ENCODE peak calls at places on chromosomes 5 and 9, in nine cellular contexts. One of them, this sample, is unnamed.

GRCh38 chr5:35233121-35233520 is 2.8 kb upstream of the PRLR start:
- DNase-seq in Peyer's patch: no peak
- DNase-seq in B cell: no peak
- DNase-seq in NCI-H446: no peak
- DNase-seq in left colon: no peak
- DNase-seq in T-helper 9 cell: no peak
- DNase-seq in activated naive CD4-positive, alpha-beta T cell treated with Interleukin-2 at 50 U/mL for 16 hours: no peak
- DNase-seq in left lobe of liver: no peak
- DNase-seq in type B pancreatic cell: no peak
- DNase-seq in this sample: no peak

GRCh38 chr5:160327829-160328228 is 15.5 kb upstream of the CCNJL start:
- DNase-seq in B cell: no peak
- DNase-seq in left colon: no peak
- DNase-seq in NCI-H446: no peak
- DNase-seq in T-helper 9 cell: no peak
- DNase-seq in type B pancreatic cell: no peak
- DNase-seq in activated naive CD4-positive, alpha-beta T cell treated with Interleukin-2 at 50 U/mL for 16 hours: no peak
- DNase-seq in Peyer's patch: no peak
- DNase-seq in left lobe of liver: no peak
- DNase-seq in this sample: no peak

GRCh38 chr5:33297760-33298216 is 143.0 kb upstream of the TARS1 start:
- DNase-seq in Peyer's patch: no peak
- DNase-seq in B cell: no peak
- DNase-seq in T-helper 9 cell: no peak
- DNase-seq in type B pancreatic cell: no peak
- DNase-seq in NCI-H446: no peak
- DNase-seq in activated naive CD4-positive, alpha-beta T cell treated with Interleukin-2 at 50 U/mL for 16 hours: no peak
- DNase-seq in left colon: no peak
- DNase-seq in left lobe of liver: no peak
- DNase-seq in this sample: no peak

GRCh38 chr9:122195875-122196274 is 32.9 kb downstream of the LHX6 start:
- DNase-seq in B cell: no peak
- DNase-seq in NCI-H446: no peak
- DNase-seq in Peyer's patch: no peak
- DNase-seq in activated naive CD4-positive, alpha-beta T cell treated with Interleukin-2 at 50 U/mL for 16 hours: no peak
- DNase-seq in T-helper 9 cell: no peak
- DNase-seq in left colon: no peak
- DNase-seq in left lobe of liver: no peak
- DNase-seq in type B pancreatic cell: no peak
- DNase-seq in this sample: no peak

GRCh38 chr5:129945031-129945430 is 40.8 kb downstream of the CHSY3 start:
- DNase-seq in NCI-H446: no peak
- DNase-seq in T-helper 9 cell: no peak
- DNase-seq in activated naive CD4-positive, alpha-beta T cell treated with Interleukin-2 at 50 U/mL for 16 hours: no peak
- DNase-seq in left lobe of liver: no peak
- DNase-seq in type B pancreatic cell: no peak
- DNase-seq in left colon: no peak
- DNase-seq in B cell: no peak
- DNase-seq in Peyer's patch: no peak
- DNase-seq in this sample: no peak

GRCh38 chr5:115601709-115602584 is at the start of gene TICAM2:
- DNase-seq in B cell: peak
- DNase-seq in NCI-H446: peak
- DNase-seq in left lobe of liver: peak
- DNase-seq in type B pancreatic cell: peak
- DNase-seq in T-helper 9 cell: peak
- DNase-seq in left colon: peak
- DNase-seq in activated naive CD4-positive, alpha-beta T cell treated with Interleukin-2 at 50 U/mL for 16 hours: peak
- DNase-seq in Peyer's patch: peak
- DNase-seq in this sample: peak

GRCh38 chr9:136651859-136652258 is 10.9 kb upstream of the EGFL7 start:
- DNase-seq in activated naive CD4-positive, alpha-beta T cell treated with Interleukin-2 at 50 U/mL for 16 hours: no peak
- DNase-seq in B cell: no peak
- DNase-seq in type B pancreatic cell: no peak
- DNase-seq in T-helper 9 cell: no peak
- DNase-seq in left colon: no peak
- DNase-seq in NCI-H446: no peak
- DNase-seq in left lobe of liver: no peak
- DNase-seq in Peyer's patch: no peak
- DNase-seq in this sample: no peak

GRCh38 chr9:83030391-83031107 is 32.4 kb downstream of the RASEF start:
- DNase-seq in type B pancreatic cell: no peak
- DNase-seq in B cell: no peak
- DNase-seq in activated naive CD4-positive, alpha-beta T cell treated with Interleukin-2 at 50 U/mL for 16 hours: no peak
- DNase-seq in NCI-H446: no peak
- DNase-seq in left colon: no peak
- DNase-seq in left lobe of liver: no peak
- DNase-seq in T-helper 9 cell: no peak
- DNase-seq in Peyer's patch: no peak
- DNase-seq in this sample: no peak

GRCh38 chr9:5838884-5839571 is 6.1 kb upstream of the ERMP1 start:
- DNase-seq in T-helper 9 cell: no peak
- DNase-seq in left lobe of liver: peak
- DNase-seq in left colon: peak
- DNase-seq in activated naive CD4-positive, alpha-beta T cell treated with Interleukin-2 at 50 U/mL for 16 hours: no peak
- DNase-seq in type B pancreatic cell: no peak
- DNase-seq in B cell: no peak
- DNase-seq in Peyer's patch: peak
- DNase-seq in NCI-H446: no peak
- DNase-seq in this sample: no peak

GRCh38 chr9:114880276-114880891 is 50.0 kb downstream of the TNFSF8 start:
- DNase-seq in left lobe of liver: no peak
- DNase-seq in activated naive CD4-positive, alpha-beta T cell treated with Interleukin-2 at 50 U/mL for 16 hours: no peak
- DNase-seq in B cell: no peak
- DNase-seq in NCI-H446: no peak
- DNase-seq in T-helper 9 cell: no peak
- DNase-seq in left colon: no peak
- DNase-seq in Peyer's patch: no peak
- DNase-seq in type B pancreatic cell: no peak
- DNase-seq in this sample: peak

GRCh38 chr9:132056717-132057429 is 22.8 kb downstream of the MED27 start:
- DNase-seq in left colon: no peak
- DNase-seq in NCI-H446: no peak
- DNase-seq in activated naive CD4-positive, alpha-beta T cell treated with Interleukin-2 at 50 U/mL for 16 hours: no peak
- DNase-seq in B cell: no peak
- DNase-seq in left lobe of liver: no peak
- DNase-seq in Peyer's patch: no peak
- DNase-seq in type B pancreatic cell: no peak
- DNase-seq in T-helper 9 cell: no peak
- DNase-seq in this sample: no peak

GRCh38 chr5:172523146-172523745 is 68.9 kb upstream of the SH3PXD2B start:
- DNase-seq in T-helper 9 cell: no peak
- DNase-seq in type B pancreatic cell: no peak
- DNase-seq in NCI-H446: no peak
- DNase-seq in B cell: no peak
- DNase-seq in left colon: no peak
- DNase-seq in Peyer's patch: no peak
- DNase-seq in activated naive CD4-positive, alpha-beta T cell treated with Interleukin-2 at 50 U/mL for 16 hours: no peak
- DNase-seq in left lobe of liver: peak
- DNase-seq in this sample: no peak

GRCh38 chr5:9533096-9533495 is 12.8 kb downstream of the SEMA5A start:
- DNase-seq in left lobe of liver: no peak
- DNase-seq in Peyer's patch: no peak
- DNase-seq in B cell: no peak
- DNase-seq in left colon: no peak
- DNase-seq in T-helper 9 cell: no peak
- DNase-seq in activated naive CD4-positive, alpha-beta T cell treated with Interleukin-2 at 50 U/mL for 16 hours: no peak
- DNase-seq in type B pancreatic cell: no peak
- DNase-seq in NCI-H446: no peak
- DNase-seq in this sample: no peak

GRCh38 chr9:10612649-10613398 is at the start of gene PTPRD:
- DNase-seq in activated naive CD4-positive, alpha-beta T cell treated with Interleukin-2 at 50 U/mL for 16 hours: no peak
- DNase-seq in left colon: peak
- DNase-seq in B cell: no peak
- DNase-seq in left lobe of liver: no peak
- DNase-seq in type B pancreatic cell: peak
- DNase-seq in NCI-H446: peak
- DNase-seq in T-helper 9 cell: no peak
- DNase-seq in Peyer's patch: no peak
- DNase-seq in this sample: peak

GRCh38 chr9:13589044-13589737 is 309.7 kb upstream of the MPDZ start:
- DNase-seq in left lobe of liver: no peak
- DNase-seq in left colon: no peak
- DNase-seq in activated naive CD4-positive, alpha-beta T cell treated with Interleukin-2 at 50 U/mL for 16 hours: no peak
- DNase-seq in NCI-H446: no peak
- DNase-seq in type B pancreatic cell: no peak
- DNase-seq in T-helper 9 cell: no peak
- DNase-seq in Peyer's patch: no peak
- DNase-seq in B cell: no peak
- DNase-seq in this sample: no peak

This sample was measured in Kasumi-1.